ENCODE peak calls at places on chromosomes 5 and 9, in nine cellular contexts. T is neural progenitor cell, Z is hepatocyte, J is fibroblast of lung, A is K562, X is GM23248, M is HepG2, I is OCI-LY7, V is PC-9. P is an unnamed sample.

GRCh38 chr5:138874241-138874640 is 894 bp downstream of the LRRTM2 start:
- DNase-seq in X (peak), I (no peak), M (no peak), Z (no peak), J (peak), A (no peak), T (no peak), V (no peak), P (no peak)

GRCh38 chr9:89463986-89464901 is 33.7 kb downstream of the SEMA4D start:
- DNase-seq in T (no peak), A (no peak), Z (no peak), X (no peak), V (no peak), I (peak), M (no peak), J (no peak), P (no peak)

GRCh38 chr5:43045236-43045635 is 5.1 kb upstream of the ANXA2R start:
- DNase-seq in X (no peak), A (no peak), V (no peak), Z (no peak), M (no peak), T (peak), I (no peak), J (no peak), P (no peak)

GRCh38 chr5:158792186-158792585 is 307.5 kb downstream of the EBF1 start:
- DNase-seq in X (no peak), I (no peak), Z (no peak), M (no peak), V (no peak), J (no peak), A (no peak), T (no peak), P (no peak)

GRCh38 chr5:152170350-152170749 is 234.7 kb downstream of the NMUR2 start:
- DNase-seq in M (no peak), J (no peak), I (no peak), X (no peak), Z (no peak), V (no peak), T (peak), A (no peak), P (no peak)

GRCh38 chr9:14511452-14511851 is 181.8 kb downstream of the ZDHHC21 start:
- DNase-seq in I (no peak), A (peak), V (no peak), J (peak), X (peak), T (no peak), M (no peak), Z (no peak), P (no peak)

GRCh38 chr5:134463991-134464760 is 52.5 kb upstream of the CDKN2AIPNL start:
- DNase-seq in Z (peak), T (no peak), A (no peak), J (peak), X (peak), V (no peak), M (no peak), I (peak), P (peak)

GRCh38 chr9:125977223-125977622 is 230.1 kb downstream of the PBX3 start:
- DNase-seq in J (peak), V (no peak), X (peak), I (no peak), Z (no peak), T (no peak), M (no peak), A (no peak), P (no peak)

GRCh38 chr9:77019010-77019809 is at the start of gene FOXB2:
- DNase-seq in V (no peak), T (peak), X (no peak), M (no peak), A (no peak), J (no peak), I (no peak), Z (no peak), P (no peak)

GRCh38 chr5:74903165-74903787 is 37.1 kb upstream of the FAM169A start:
- DNase-seq in I (no peak), A (peak), M (peak), J (no peak), X (peak), V (peak), Z (peak), T (peak), P (peak)

GRCh38 chr5:16596541-16596940 is 20.3 kb downstream of the RETREG1 start:
- DNase-seq in J (peak), A (no peak), Z (no peak), I (no peak), X (peak), V (no peak), M (no peak), T (no peak), P (no peak)

GRCh38 chr9:69122391-69123141 is 51.5 kb upstream of the TJP2 start:
- DNase-seq in M (peak), A (no peak), J (peak), X (peak), Z (peak), I (peak), V (peak), T (peak), P (no peak)

GRCh38 chr5:173761182-173761521 is 127.0 kb upstream of the CPEB4 start:
- DNase-seq in M (no peak), Z (no peak), V (no peak), T (no peak), J (no peak), A (no peak), I (no peak), X (no peak), P (no peak)

GRCh38 chr9:34701769-34702736 is 7.9 kb downstream of the CCL21 start:
- DNase-seq in M (peak), I (peak), X (peak), A (peak), J (peak), T (peak), V (peak), Z (peak), P (peak)

GRCh38 chr5:123035320-123035949 is 1.1 kb downstream of the PPIC start:
- DNase-seq in Z (peak), V (peak), A (peak), T (peak), X (peak), I (no peak), M (peak), J (peak), P (no peak)

GRCh38 chr9:112896131-112896530 is 5.5 kb upstream of the SLC46A2 start:
- DNase-seq in I (no peak), T (no peak), X (no peak), Z (no peak), J (no peak), V (no peak), M (no peak), A (no peak), P (no peak)

GRCh38 chr5:113487779-113488644 is at the start of gene MCC:
- DNase-seq in A (no peak), Z (peak), M (peak), V (peak), X (peak), I (no peak), T (peak), J (peak), P (no peak)

GRCh38 chr5:134603059-134603458 is 29.6 kb downstream of the SAR1B start:
- DNase-seq in M (no peak), J (peak), T (no peak), I (no peak), X (peak), V (no peak), A (no peak), Z (no peak), P (no peak)

GRCh38 chr5:170941788-170942187 is 80.0 kb downstream of the RANBP17 start:
- DNase-seq in I (no peak), J (no peak), T (no peak), Z (no peak), X (no peak), A (no peak), M (no peak), V (no peak), P (no peak)

GRCh38 chr5:67014957-67015400 is 181.6 kb downstream of the CD180 start:
- DNase-seq in I (no peak), A (no peak), M (no peak), T (no peak), X (no peak), J (peak), Z (no peak), V (no peak), P (no peak)

GRCh38 chr5:123672067-123672466 is 160.1 kb downstream of the CSNK1G3 start:
- DNase-seq in V (no peak), T (no peak), J (no peak), A (no peak), M (no peak), X (no peak), Z (peak), I (no peak), P (no peak)

GRCh38 chr9:105204416-105204815 is 40.0 kb upstream of the SLC44A1 start:
- DNase-seq in T (no peak), A (no peak), X (peak), I (no peak), M (no peak), J (peak), V (no peak), Z (no peak), P (no peak)

GRCh38 chr5:151270599-151270998 is 17.6 kb downstream of the GM2A start:
- DNase-seq in T (no peak), A (no peak), J (peak), V (no peak), I (no peak), M (no peak), Z (peak), X (peak), P (no peak)

GRCh38 chr5:17248999-17249634 is 31.7 kb downstream of the BASP1 start:
- DNase-seq in Z (peak), V (peak), A (no peak), X (peak), M (no peak), T (no peak), I (no peak), J (peak), P (no peak)

GRCh38 chr9:26809795-26810194 is 82.8 kb downstream of the CAAP1 start:
- DNase-seq in I (no peak), V (no peak), J (peak), M (no peak), A (no peak), Z (no peak), T (no peak), X (peak), P (no peak)

GRCh38 chr9:72315510-72316287 is 49.3 kb downstream of the ZFAND5 start:
- DNase-seq in M (no peak), J (peak), Z (peak), I (no peak), X (peak), A (no peak), T (peak), V (peak), P (no peak)

GRCh38 chr5:104241051-104241450 is 678.5 kb upstream of the NUDT12 start:
- DNase-seq in V (no peak), M (no peak), T (peak), A (no peak), J (peak), X (no peak), I (no peak), Z (no peak), P (no peak)

GRCh38 chr5:73189816-73190451 is 16.9 kb downstream of the TMEM174 start:
- DNase-seq in M (no peak), T (no peak), A (peak), I (peak), J (peak), X (peak), V (no peak), Z (peak), P (no peak)

GRCh38 chr9:4228606-4229005 is 71.3 kb downstream of the GLIS3 start:
- DNase-seq in J (peak), X (peak), A (no peak), V (no peak), Z (peak), I (no peak), T (no peak), M (no peak), P (peak)

GRCh38 chr9:134339183-134339806 is 13.0 kb downstream of the RXRA start:
- DNase-seq in I (no peak), J (peak), A (no peak), M (no peak), X (peak), Z (no peak), T (no peak), V (no peak), P (no peak)

GRCh38 chr5:93307557-93307956 is 273.5 kb downstream of the NR2F1-AS1 start:
- DNase-seq in A (no peak), T (no peak), M (no peak), I (no peak), V (no peak), J (peak), X (peak), Z (no peak), P (no peak)

GRCh38 chr5:82004511-82004910 is 32.7 kb downstream of the ATG10 start:
- DNase-seq in Z (no peak), V (no peak), T (no peak), I (no peak), M (no peak), J (peak), X (peak), A (no peak), P (no peak)

GRCh38 chr5:83059341-83059740 is 17.9 kb downstream of the TMEM167A start:
- DNase-seq in M (no peak), I (no peak), X (no peak), V (no peak), T (no peak), A (no peak), Z (no peak), J (no peak), P (no peak)

GRCh38 chr5:135236951-135237791 is 161.9 kb downstream of the MACROH2A1 start:
- DNase-seq in T (no peak), M (no peak), X (no peak), V (no peak), J (no peak), I (no peak), Z (no peak), A (no peak), P (no peak)

GRCh38 chr5:102772273-102772672 is 17.2 kb downstream of the PAM start:
- DNase-seq in M (no peak), J (no peak), V (no peak), T (no peak), I (no peak), Z (no peak), A (no peak), X (no peak), P (no peak)

GRCh38 chr5:132074091-132074771 is 642 bp downstream of the CSF2 start:
- DNase-seq in V (peak), I (no peak), M (no peak), X (no peak), A (no peak), T (no peak), J (no peak), Z (no peak), P (no peak)

GRCh38 chr5:2780421-2781171 is 29.1 kb upstream of the IRX2 start:
- DNase-seq in X (no peak), V (peak), T (no peak), M (no peak), Z (peak), J (no peak), A (no peak), I (no peak), P (no peak)

GRCh38 chr9:128249914-128250838 is 25.6 kb downstream of the GOLGA2 start:
- DNase-seq in J (peak), M (no peak), A (peak), Z (peak), T (peak), V (peak), I (peak), X (peak), P (peak)

GRCh38 chr9:130173462-130173876 is 1.3 kb downstream of the NCS1 start:
- DNase-seq in M (no peak), J (no peak), T (no peak), I (no peak), A (no peak), X (peak), V (no peak), Z (no peak), P (no peak)
- H3K4me2 ChIP-seq in M (peak), J (peak), T (peak), I (no peak), A (peak), X (peak), V (peak), Z (peak), P (no peak)

GRCh38 chr5:178940569-178941360 is at the start of gene ZNF454:
- DNase-seq in I (no peak), T (no peak), X (peak), M (no peak), Z (no peak), A (no peak), J (peak), V (no peak), P (no peak)
- H2AFZ ChIP-seq in I (no peak), T (no peak), X (peak), M (no peak), Z (no peak), A (no peak), J (peak), V (no peak), P (no peak)

DNA sequence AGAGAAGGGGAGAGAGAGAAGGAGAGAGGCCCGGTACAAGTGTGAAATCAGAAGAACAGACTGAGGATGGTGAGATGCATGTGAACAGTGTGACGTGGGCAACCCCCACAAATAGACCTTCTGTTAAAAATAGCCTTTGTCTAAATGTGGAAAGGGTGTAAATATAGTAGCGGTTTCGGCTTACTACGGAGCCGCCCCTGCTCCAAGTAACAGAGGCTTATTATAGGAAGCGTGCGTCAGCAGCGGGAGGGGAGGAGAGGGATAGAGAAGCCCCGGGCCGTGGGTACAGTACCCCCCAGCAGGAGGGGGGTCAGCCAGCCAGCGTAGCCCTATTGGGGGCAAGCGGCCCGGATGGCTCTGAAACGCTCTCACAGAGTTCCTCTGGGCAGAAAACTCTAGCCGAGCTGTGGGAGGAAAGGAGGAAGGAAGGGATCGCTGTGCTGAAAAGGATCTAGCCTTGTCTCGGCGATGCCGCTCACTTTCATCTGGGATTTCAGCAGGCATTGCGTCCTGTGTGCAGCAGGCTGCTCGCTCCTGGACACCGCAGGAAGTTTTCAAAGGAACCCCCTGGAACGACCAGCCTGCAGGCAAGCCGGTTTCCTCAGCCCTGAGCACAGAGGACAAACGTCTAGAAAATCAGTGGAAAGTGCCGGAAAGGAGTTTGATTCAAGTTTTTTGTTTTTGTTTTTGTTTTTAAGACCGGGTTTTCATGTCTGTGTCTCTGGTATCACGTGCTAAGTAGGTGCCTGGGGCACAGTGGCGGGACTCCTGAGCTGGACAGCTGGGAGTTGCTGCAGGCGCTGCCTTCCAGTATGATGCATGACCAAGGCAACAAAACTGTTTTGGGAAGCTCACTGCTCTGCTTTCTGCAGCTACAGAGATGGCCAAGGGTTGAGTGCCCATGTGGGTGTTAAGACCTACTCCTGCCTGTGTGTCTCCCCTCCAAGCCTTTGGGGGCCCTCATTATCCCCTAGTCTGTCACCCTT is 146.6 kb downstream of the SEC61B start:
- DNase-seq in Z (no peak), A (no peak), M (no peak), T (peak), J (peak), X (peak), I (no peak), V (no peak), P (no peak)
- H3K4me3 ChIP-seq in Z (no peak), A (no peak), M (no peak), T (no peak), J (peak), X (peak), I (no peak), V (no peak), P (no peak)

DNA sequence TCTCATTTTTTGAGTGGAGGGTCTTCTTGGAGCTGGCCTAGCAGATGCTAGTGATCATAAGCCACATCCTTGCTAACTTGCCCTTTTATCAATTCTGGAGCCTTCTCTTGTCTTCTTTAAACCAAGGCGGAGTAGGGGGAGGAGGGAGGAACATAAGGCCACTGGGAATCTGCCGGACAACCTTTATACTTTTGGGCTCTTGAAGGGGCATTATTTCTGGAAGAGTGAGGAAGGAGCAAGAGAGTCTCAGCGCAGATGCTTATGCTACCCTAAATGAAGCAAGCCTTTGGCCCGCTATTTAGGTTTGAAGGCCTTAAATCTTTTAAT is 2.0 kb downstream of the TMEFF1 start:
- DNase-seq in Z (no peak), T (peak), M (no peak), V (no peak), J (no peak), I (no peak), A (no peak), X (no peak), P (no peak)
- H3K4me2 ChIP-seq in Z (peak), T (peak), M (no peak), V (no peak), J (no peak), I (peak), A (no peak), X (no peak), P (no peak)

DNA sequence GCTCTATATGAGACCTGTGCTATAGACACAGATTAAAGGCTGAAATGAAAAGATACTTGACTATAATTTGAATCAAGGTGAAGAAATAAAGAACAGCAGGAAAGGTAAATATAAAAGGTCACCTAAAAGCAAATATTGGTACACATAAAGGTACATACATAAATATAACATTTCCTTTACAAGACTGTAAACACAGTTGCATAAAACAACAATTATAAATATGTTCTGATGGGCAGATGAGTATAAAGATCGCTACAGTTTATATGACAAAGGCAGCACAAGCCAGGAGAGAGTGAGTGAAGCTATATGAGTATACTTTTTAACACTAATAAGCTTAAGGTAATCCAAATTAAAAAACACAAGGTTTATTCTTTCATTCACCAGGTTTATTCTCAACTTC is 114.5 kb downstream of the OXCT1 start:
- DNase-seq in Z (no peak), T (no peak), V (no peak), X (no peak), J (no peak), M (no peak), I (no peak), A (no peak), P (no peak)
- H2AFZ ChIP-seq in Z (no peak), T (no peak), V (no peak), X (no peak), J (no peak), M (no peak), I (no peak), A (no peak), P (no peak)

DNA sequence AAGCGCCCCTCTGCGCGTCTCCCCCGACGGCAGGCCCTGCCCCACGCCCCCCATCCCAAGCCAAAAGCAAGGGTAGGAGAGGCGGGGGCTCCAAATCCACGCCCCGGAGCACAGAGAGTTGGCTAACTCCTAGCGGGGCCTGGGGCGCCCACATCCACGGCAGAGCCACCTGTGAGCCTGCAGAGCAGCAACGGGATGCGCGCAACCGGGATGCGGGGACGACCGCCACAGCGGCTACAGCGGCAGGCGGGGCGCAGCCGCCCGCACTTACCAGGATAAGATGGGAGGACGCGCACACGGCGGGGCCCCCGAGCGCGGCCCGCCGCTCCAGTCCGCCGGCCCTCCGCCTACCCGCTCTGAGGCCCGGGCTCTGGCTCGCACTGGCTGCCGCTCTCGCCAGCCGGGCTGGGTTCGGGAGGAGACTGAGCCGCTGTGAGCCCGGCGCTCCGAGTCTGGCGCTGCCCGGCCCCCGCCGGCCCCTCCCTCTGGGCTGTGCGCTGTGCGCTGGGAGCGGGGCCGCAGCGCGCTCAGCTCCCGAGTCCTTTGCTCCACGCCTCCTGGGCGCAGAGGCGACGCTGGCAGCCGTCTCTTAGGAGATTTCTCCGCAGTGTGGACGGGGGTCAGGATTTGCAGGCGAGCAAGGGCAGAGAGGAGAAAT is at the start of gene SLC24A2:
- DNase-seq in M (no peak), I (no peak), T (peak), J (no peak), X (no peak), V (no peak), Z (peak), A (no peak), P (no peak)
- H3K4me3 ChIP-seq in M (no peak), I (no peak), T (peak), J (no peak), X (no peak), V (no peak), Z (no peak), A (peak), P (no peak)

GRCh38 chr5:52727568-52727967 is 60.1 kb upstream of the ITGA1 start:
- DNase-seq in I (no peak), J (peak), A (no peak), T (no peak), Z (no peak), X (peak), V (peak), M (no peak), P (no peak)
- H3K4me2 ChIP-seq in I (no peak), J (peak), A (no peak), T (no peak), Z (peak), X (peak), V (peak), M (peak), P (no peak)